ENCODE peak calls at places on chromosomes 11 and 22, in eight cellular contexts. D, Z, G, J, Q, Y, X and K are unnamed samples.

GRCh38 chr11:73795925-73796632 is 8.4 kb downstream of the MRPL48 start:
- DNase-seq in D (peak), Z (no peak), G (no peak), J (no peak), Q (no peak), Y (peak), X (no peak), K (no peak)

GRCh38 chr22:28014141-28015055 is 95.3 kb upstream of the PITPNB start:
- DNase-seq in D (peak), Z (peak), G (no peak), J (no peak), Q (no peak), Y (peak), X (peak), K (no peak)

GRCh38 chr22:41799486-41800347 is 762 bp upstream of the CCDC134 start:
- DNase-seq in D (peak), Z (peak), G (no peak), J (peak), Q (peak), Y (peak), X (peak), K (peak)

GRCh38 chr22:26672060-26672471 is 14.7 kb downstream of the MIAT start:
- DNase-seq in D (no peak), Z (no peak), G (no peak), J (no peak), Q (no peak), Y (no peak), X (no peak), K (peak)

GRCh38 chr11:118792642-118793124 is 1.7 kb upstream of the DDX6 start:
- DNase-seq in D (no peak), Z (peak), G (peak), J (peak), Q (peak), Y (peak), X (no peak), K (peak)

GRCh38 chr11:27433742-27434141 is 38.8 kb downstream of the LGR4 start:
- DNase-seq in D (no peak), Z (no peak), G (no peak), J (no peak), Q (no peak), Y (no peak), X (no peak), K (no peak)

GRCh38 chr22:20859615-20860014 is 808 bp downstream of the SNAP29 start:
- DNase-seq in D (no peak), Z (no peak), G (no peak), J (no peak), Q (no peak), Y (no peak), X (no peak), K (no peak)

GRCh38 chr11:102184269-102184987 is 74.2 kb downstream of the YAP1 start:
- DNase-seq in D (no peak), Z (no peak), G (no peak), J (peak), Q (no peak), Y (no peak), X (no peak), K (no peak)

GRCh38 chr11:102050927-102051575 is 3.8 kb downstream of the CFAP300 start:
- DNase-seq in D (no peak), Z (no peak), G (no peak), J (no peak), Q (no peak), Y (no peak), X (no peak), K (no peak)

GRCh38 chr11:416757-417621 is 2.2 kb upstream of the SIGIRR start:
- DNase-seq in D (peak), Z (no peak), G (no peak), J (no peak), Q (no peak), Y (peak), X (no peak), K (peak)

GRCh38 chr11:418343-419247 is 3.8 kb upstream of the SIGIRR start:
- DNase-seq in D (no peak), Z (no peak), G (no peak), J (no peak), Q (no peak), Y (no peak), X (no peak), K (no peak)

GRCh38 chr11:416051-416756 is 1.4 kb upstream of the SIGIRR start:
- DNase-seq in D (no peak), Z (no peak), G (no peak), J (no peak), Q (no peak), Y (peak), X (no peak), K (no peak)

GRCh38 chr11:419248-420005 is 4.6 kb upstream of the SIGIRR start:
- DNase-seq in D (no peak), Z (no peak), G (no peak), J (no peak), Q (no peak), Y (no peak), X (no peak), K (no peak)

GRCh38 chr11:417652-418342 is 3.0 kb upstream of the SIGIRR start:
- DNase-seq in D (no peak), Z (no peak), G (no peak), J (no peak), Q (no peak), Y (no peak), X (no peak), K (peak)
- H3K4me3 ChIP-seq in D (peak), Z (no peak), G (peak), J (no peak), Q (no peak), Y (peak), X (no peak), K (no peak)

GRCh38 chr11:71397328-71397860 is 50.8 kb downstream of the DHCR7 start:
- DNase-seq in D (no peak), Z (no peak), G (no peak), J (no peak), Q (no peak), Y (no peak), X (no peak), K (no peak)
- H3K4me3 ChIP-seq in D (no peak), Z (no peak), G (no peak), J (no peak), Q (no peak), Y (no peak), X (no peak), K (no peak)

GRCh38 chr22:37419916-37420655 is 7.2 kb downstream of the ELFN2 start:
- DNase-seq in D (no peak), Z (no peak), G (no peak), J (no peak), Q (no peak), Y (peak), X (no peak), K (no peak)
- H3K4me3 ChIP-seq in D (peak), Z (peak), G (peak), J (peak), Q (no peak), Y (peak), X (no peak), K (no peak)

DNA sequence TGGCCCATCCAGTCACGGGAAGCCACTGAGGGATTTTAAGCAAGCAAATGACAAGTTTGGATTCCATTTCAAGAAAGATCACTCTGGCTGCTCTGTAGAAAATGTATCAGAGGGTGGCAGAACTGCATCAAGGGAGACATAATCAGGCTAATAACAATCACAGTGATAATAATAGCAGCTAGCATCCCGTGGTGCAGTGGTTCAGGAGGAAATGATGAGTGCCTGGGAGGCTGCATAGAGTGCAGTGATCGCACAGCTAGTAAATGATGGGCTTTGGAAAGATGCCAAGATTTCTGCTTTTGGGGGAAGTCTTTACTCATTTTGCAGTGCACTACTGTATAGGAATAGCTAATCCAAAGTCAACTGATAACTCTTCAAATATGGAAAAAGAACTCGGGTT is 35.8 kb downstream of the TNRC6B start:
- DNase-seq in D (no peak), Z (no peak), G (no peak), J (peak), Q (no peak), Y (no peak), X (no peak), K (no peak)
- H3K4me3 ChIP-seq in D (no peak), Z (no peak), G (no peak), J (no peak), Q (no peak), Y (no peak), X (no peak), K (no peak)